ENCODE peak calls at places on chromosomes 2 and 18, in five cellular contexts. K is Calu3, E is B cell, D is AG04450, X is H9. N is an unnamed sample.

GRCh38 chr2:110790907-110791306 is 58.5 kb downstream of the ACOXL start:
- DNase-seq in K (no peak), E (no peak), D (no peak), X (no peak), N (no peak)

GRCh38 chr2:177771191-177771590 is 301.4 kb downstream of the PDE11A start:
- DNase-seq in K (peak), E (no peak), D (no peak), X (no peak), N (no peak)

GRCh38 chr2:217617496-217618085 is 385.2 kb downstream of the TNS1 start:
- DNase-seq in K (no peak), E (no peak), D (no peak), X (no peak), N (no peak)

GRCh38 chr2:134372611-134373131 is 118.8 kb downstream of the MGAT5 start:
- DNase-seq in K (no peak), E (no peak), D (peak), X (no peak), N (no peak)

GRCh38 chr2:20514596-20515269 is 67.9 kb downstream of the RHOB start:
- DNase-seq in K (peak), E (no peak), D (peak), X (peak), N (peak)

GRCh38 chr2:23249348-23249747 is 135.6 kb upstream of the KLHL29 start:
- DNase-seq in K (no peak), E (no peak), D (no peak), X (no peak), N (peak)

GRCh38 chr18:48575658-48576453 is 37.0 kb downstream of the CTIF start:
- DNase-seq in K (no peak), E (no peak), D (no peak), X (no peak), N (no peak)

GRCh38 chr2:100819365-100820345 is at the start of gene NPAS2:
- DNase-seq in K (peak), E (no peak), D (no peak), X (peak), N (peak)

GRCh38 chr2:128281852-128282245 is 36.8 kb downstream of the HS6ST1 start:
- DNase-seq in K (no peak), E (no peak), D (no peak), X (no peak), N (no peak)

GRCh38 chr2:173407176-173407575 is 52.5 kb downstream of the CDCA7 start:
- DNase-seq in K (no peak), E (no peak), D (no peak), X (no peak), N (no peak)

GRCh38 chr18:73318732-73319479 is 451.1 kb upstream of the NETO1 start:
- DNase-seq in K (no peak), E (no peak), D (no peak), X (no peak), N (no peak)

GRCh38 chr2:231977430-231977829 is 15.9 kb downstream of the DIS3L2 start:
- DNase-seq in K (no peak), E (no peak), D (no peak), X (no peak), N (no peak)

GRCh38 chr2:174035981-174036742 is 71.0 kb upstream of the SP3 start:
- DNase-seq in K (no peak), E (peak), D (no peak), X (no peak), N (peak)

GRCh38 chr2:99880148-99880983 is 262.0 kb downstream of the AFF3 start:
- DNase-seq in K (no peak), E (no peak), D (peak), X (no peak), N (no peak)

GRCh38 chr2:46643951-46644350 is 164.6 kb downstream of the TMEM247 start:
- DNase-seq in K (peak), E (no peak), D (no peak), X (no peak), N (no peak)

GRCh38 chr18:24022141-24022540 is 7.6 kb downstream of the TTC39C start:
- DNase-seq in K (no peak), E (no peak), D (no peak), X (no peak), N (no peak)

GRCh38 chr18:34991561-34991960 is 49.7 kb upstream of the MAPRE2 start:
- DNase-seq in K (no peak), E (no peak), D (no peak), X (no peak), N (no peak)

GRCh38 chr2:131658769-131659131 is 131.1 kb downstream of the CCDC74A start:
- DNase-seq in K (no peak), E (no peak), D (no peak), X (no peak), N (no peak)

GRCh38 chr2:37020887-37021796 is 54.8 kb upstream of the STRN start:
- DNase-seq in K (no peak), E (no peak), D (no peak), X (no peak), N (no peak)

GRCh38 chr2:47601518-47602015 is 181.4 kb upstream of the MSH6 start:
- DNase-seq in K (no peak), E (no peak), D (no peak), X (no peak), N (no peak)

GRCh38 chr2:161426416-161426787 is 10.3 kb downstream of the TBR1 start:
- DNase-seq in K (no peak), E (no peak), D (no peak), X (no peak), N (no peak)

GRCh38 chr2:195494452-195494851 is 162.6 kb upstream of the SLC39A10 start:
- DNase-seq in K (no peak), E (no peak), D (no peak), X (no peak), N (no peak)

GRCh38 chr2:54579682-54580349 is 123.7 kb downstream of the SPTBN1 start:
- DNase-seq in K (peak), E (peak), D (no peak), X (no peak), N (no peak)

GRCh38 chr2:232434091-232434490 is 21.9 kb upstream of the ALPI start:
- DNase-seq in K (no peak), E (no peak), D (no peak), X (no peak), N (no peak)

GRCh38 chr2:2648094-2648493 is 317.0 kb upstream of the MYT1L start:
- DNase-seq in K (no peak), E (no peak), D (no peak), X (no peak), N (no peak)

GRCh38 chr2:162297925-162298552 is 20.4 kb downstream of the IFIH1 start:
- DNase-seq in K (peak), E (peak), D (peak), X (no peak), N (no peak)

GRCh38 chr2:61057562-61057961 is 8.1 kb upstream of the SANBR start:
- DNase-seq in K (no peak), E (no peak), D (no peak), X (no peak), N (no peak)

GRCh38 chr2:71620116-71620515 is 166.8 kb downstream of the DYSF start:
- DNase-seq in K (no peak), E (peak), D (no peak), X (peak), N (peak)

GRCh38 chr2:84449055-84449454 is 10.0 kb downstream of the SUCLG1 start:
- DNase-seq in K (no peak), E (no peak), D (no peak), X (no peak), N (no peak)

GRCh38 chr18:12013186-12013916 is 32.0 kb downstream of the IMPA2 start:
- DNase-seq in K (no peak), E (no peak), D (no peak), X (no peak), N (no peak)

GRCh38 chr2:137910641-137911040 is 53.6 kb upstream of the HNMT start:
- DNase-seq in K (no peak), E (no peak), D (no peak), X (no peak), N (no peak)
- TF ChIP-seq CTCF in K (peak), E (peak), D (peak), X (peak), N (peak)

GRCh38 chr2:239962890-239963591 is 62.1 kb downstream of the NDUFA10 start:
- DNase-seq in K (no peak), E (no peak), D (no peak), X (no peak), N (no peak)

GRCh38 chr2:239961662-239962220 is 63.4 kb downstream of the NDUFA10 start:
- DNase-seq in K (no peak), E (peak), D (no peak), X (no peak), N (no peak)

GRCh38 chr2:239963646-239964205 is 61.4 kb downstream of the NDUFA10 start:
- DNase-seq in K (no peak), E (peak), D (no peak), X (no peak), N (no peak)

GRCh38 chr2:239959059-239959971 is 65.8 kb downstream of the NDUFA10 start:
- DNase-seq in K (no peak), E (no peak), D (no peak), X (no peak), N (no peak)

DNA sequence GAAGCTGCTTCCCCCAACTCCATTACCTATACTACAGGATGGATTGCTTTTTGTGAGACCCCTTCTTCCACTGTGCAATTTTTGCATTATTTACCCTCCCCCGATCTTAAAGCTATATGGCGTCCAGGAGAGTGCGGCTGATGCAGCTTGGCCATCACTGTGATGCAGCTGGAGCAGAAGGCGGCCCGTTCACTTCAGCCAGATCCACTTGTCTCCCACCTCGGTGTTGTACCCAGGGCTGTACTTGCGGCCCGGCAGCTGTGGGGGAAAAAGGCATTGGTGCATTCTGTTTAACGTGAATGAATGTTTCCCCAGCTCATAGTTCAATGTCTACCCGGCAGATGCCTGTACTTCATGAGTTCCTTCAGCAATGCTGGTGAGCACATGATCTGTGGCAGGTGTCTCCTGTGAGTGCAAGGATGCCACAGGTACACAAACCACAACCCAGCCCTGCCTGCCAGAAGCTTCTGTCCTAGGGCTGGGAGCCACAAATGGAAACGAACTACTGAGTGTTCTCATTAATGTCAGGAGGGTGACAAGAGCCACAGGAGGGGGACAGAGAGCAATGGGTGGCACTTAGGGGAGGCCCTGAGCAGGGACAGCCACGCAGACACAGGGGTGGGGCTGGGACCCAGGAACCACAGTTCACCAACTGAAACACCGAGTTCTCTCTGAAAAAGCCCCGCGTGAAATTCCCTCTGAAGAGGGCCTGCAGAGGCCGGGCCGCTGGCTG is 64.0 kb downstream of the NDUFA10 start:
- DNase-seq in K (no peak), E (no peak), D (no peak), X (no peak), N (no peak)
- TF ChIP-seq CTCF in K (no peak), E (no peak), D (no peak), X (no peak), N (no peak)

DNA sequence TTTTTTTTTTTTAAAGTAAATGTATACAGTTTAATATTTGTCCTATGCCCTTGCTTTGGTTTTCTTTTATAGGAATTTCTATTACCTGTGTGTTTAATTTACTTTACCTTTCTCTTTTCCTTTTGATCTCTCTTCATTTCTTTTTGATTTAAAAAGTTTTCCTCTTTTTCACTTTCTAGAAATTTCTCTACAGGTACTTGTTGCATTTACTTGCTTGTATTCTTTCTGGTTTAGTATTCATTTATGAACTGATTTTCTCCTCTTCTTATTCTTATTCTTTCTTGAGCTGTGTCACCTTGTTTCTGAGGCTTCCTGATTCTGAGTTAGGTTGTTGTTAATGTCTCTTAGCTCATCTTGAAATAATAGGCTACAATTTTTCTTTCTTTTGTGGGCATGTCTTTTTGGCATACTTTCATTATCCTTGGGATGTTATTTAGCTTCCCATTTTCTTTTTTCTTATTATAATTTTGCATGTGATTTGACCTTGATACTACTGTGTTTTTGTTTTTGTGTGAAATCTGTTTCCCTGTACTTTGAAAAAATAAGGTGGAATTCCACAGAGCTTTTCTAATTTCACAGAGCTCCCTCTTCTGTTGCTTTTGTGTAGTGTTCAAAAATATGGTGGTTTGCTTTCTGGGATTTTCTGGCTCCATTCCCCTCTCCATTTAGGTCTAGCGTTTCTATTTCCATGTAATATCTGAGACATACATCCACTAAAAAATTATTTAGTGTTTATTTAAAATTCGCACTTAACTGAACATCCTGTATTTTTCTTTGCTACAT is 25.5 kb upstream of the ALMS1 start:
- DNase-seq in K (no peak), E (no peak), D (no peak), X (no peak), N (no peak)
- TF ChIP-seq CTCF in K (no peak), E (peak), D (peak), X (peak), N (no peak)

DNA sequence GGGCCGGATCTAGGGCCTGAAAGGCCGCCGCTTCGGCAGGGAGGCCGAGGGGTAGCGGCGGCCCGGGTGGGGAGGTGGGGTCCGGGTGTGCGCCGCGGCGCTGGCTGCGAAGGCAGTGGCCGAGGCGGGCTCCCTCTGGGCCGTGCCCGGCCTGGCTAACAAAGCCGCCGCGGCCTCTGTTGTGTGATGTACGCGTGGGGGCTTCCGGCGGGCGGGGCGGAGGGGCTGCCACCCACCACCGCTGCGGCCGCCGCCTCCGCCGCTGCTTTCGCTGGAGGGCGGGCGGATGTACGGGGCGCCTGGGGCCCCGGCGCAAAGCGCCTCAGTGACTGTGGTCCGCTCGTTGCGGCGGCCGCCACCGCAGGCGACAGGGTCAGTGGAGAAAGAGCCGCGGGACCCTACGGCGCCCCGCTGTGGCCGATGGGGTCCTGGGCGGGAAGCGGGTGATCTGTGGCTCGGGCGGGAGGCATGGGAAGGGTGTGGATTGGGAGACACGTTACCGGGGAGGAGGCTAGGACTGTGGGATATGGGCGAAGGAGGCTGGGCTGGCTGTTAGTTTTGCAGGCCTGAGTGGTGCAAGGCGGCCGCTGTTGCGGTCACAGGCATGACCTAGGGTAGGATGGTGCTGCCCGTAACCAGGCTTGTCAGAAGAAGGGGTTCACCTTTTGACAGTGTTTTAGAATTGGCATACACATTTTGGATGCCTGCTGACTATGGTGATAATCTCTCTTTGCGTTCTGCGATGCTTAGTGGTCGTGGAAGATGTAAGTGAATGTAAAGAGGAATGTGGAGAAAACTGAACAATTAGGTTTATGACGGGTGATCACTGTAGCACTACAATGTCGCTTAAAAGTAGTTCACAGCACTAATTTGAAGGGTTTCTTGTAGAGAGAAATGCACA is 662 bp downstream of the BZW1 start:
- DNase-seq in K (peak), E (peak), D (no peak), X (peak), N (peak)
- TF ChIP-seq CTCF in K (peak), E (peak), D (peak), X (peak), N (peak)

GRCh38 chr2:18855027-18855426 is 265.7 kb upstream of the NT5C1B start:
- DNase-seq in K (no peak), E (no peak), D (no peak), X (no peak), N (no peak)
- TF ChIP-seq CTCF in K (no peak), E (no peak), D (peak), X (peak), N (peak)

GRCh38 chr18:69469444-69469919 is 68.8 kb downstream of the DOK6 start:
- DNase-seq in K (no peak), E (no peak), D (no peak), X (peak), N (no peak)
- TF ChIP-seq CTCF in K (no peak), E (no peak), D (peak), X (peak), N (no peak)

DNA sequence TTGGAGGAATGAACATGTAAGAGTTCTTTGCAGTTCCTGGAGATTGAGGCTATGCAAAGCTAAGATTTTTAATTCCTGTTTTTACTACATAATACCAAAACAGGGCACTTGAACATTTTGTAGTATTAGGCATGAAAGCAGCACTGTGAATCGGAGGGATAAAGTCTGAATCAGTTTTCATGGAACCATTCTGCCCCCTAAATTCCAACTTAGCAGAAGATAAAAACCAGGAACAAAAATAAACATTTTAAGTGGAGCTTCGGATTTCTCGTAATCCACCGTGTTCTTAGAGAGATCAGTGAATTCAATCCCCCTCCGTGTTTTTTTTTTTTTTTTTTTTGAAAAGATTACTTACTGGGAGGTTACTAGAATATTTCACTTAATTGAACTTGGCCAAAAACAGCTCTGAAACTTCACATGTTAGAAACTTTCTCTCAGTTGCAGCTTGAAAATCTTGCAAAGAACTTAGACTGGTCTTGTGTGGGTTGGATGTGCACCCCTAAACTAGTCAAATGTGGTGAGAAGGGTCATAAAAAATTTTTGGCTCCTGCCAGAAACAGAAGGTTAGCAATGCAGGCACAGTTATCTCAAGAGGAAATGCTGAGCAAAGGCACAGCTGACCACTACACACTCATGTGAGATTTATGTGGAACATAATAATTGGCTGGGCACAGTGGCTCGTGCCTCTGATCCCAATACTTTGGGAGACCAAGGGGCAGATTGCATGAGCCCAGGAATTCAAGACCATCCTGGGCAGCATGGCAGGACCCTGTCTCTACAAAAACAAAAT is 145.4 kb upstream of the RNF152 start:
- DNase-seq in K (no peak), E (no peak), D (no peak), X (no peak), N (no peak)
- TF ChIP-seq CTCF in K (no peak), E (no peak), D (peak), X (no peak), N (no peak)

GRCh38 chr2:104733544-104733943 is 120.4 kb upstream of the POU3F3 start:
- DNase-seq in K (peak), E (no peak), D (no peak), X (peak), N (no peak)
- TF ChIP-seq CTCF in K (peak), E (peak), D (no peak), X (peak), N (no peak)

GRCh38 chr2:70460333-70460732 is 93.3 kb downstream of the TGFA start:
- DNase-seq in K (no peak), E (no peak), D (no peak), X (peak), N (no peak)
- TF ChIP-seq CTCF in K (no peak), E (no peak), D (no peak), X (peak), N (no peak)